ENCODE peak calls at places on chromosomes 2 and 18, in six cellular contexts. R is heart right ventricle; F is cardiac muscle cell; C is CD8-positive, alpha-beta T cell; T is breast epithelium; V is mesendoderm. U is an unnamed sample.
A peak's percentile ranks its signal among the peaks of the same experiment; 100 is the strongest.

GRCh38 chr2:218727502-218728165 is 17.0 kb downstream of the TTLL4 start:
- DNase-seq in R (no peak), F (peak; percentile 47), C (no peak), T (no peak), V (no peak), U (no peak)

GRCh38 chr2:61151434-61151833 is 10.6 kb upstream of the C2orf74 start:
- DNase-seq in R (no peak), F (peak; percentile 33), C (no peak), T (no peak), V (peak; percentile 21), U (no peak)

GRCh38 chr2:233353101-233353768 is 1.1 kb upstream of the DGKD start:
- DNase-seq in R (no peak), F (no peak), C (no peak), T (no peak), V (no peak), U (no peak)

GRCh38 chr2:11022064-11022463 is 110.3 kb downstream of the KCNF1 start:
- DNase-seq in R (no peak), F (no peak), C (no peak), T (no peak), V (peak; percentile 42), U (no peak)

GRCh38 chr18:31065036-31065773 is 22.7 kb upstream of the DSC3 start:
- DNase-seq in R (no peak), F (no peak), C (no peak), T (no peak), V (peak; percentile 78), U (no peak)

GRCh38 chr2:144183744-144184143 is 336.2 kb downstream of the ZEB2 start:
- DNase-seq in R (no peak), F (no peak), C (peak; percentile 59), T (peak; percentile 17), V (peak; percentile 13), U (peak; percentile 78)

GRCh38 chr18:78794031-78794430 is 185.6 kb upstream of the SALL3 start:
- DNase-seq in R (no peak), F (no peak), C (no peak), T (no peak), V (no peak), U (no peak)

GRCh38 chr2:123073956-123074355 is 951.1 kb upstream of the CNTNAP5 start:
- DNase-seq in R (no peak), F (no peak), C (no peak), T (no peak), V (no peak), U (no peak)

GRCh38 chr18:37535968-37536367 is 29.6 kb downstream of the CELF4 start:
- DNase-seq in R (peak; percentile 29), F (peak; percentile 55), C (no peak), T (no peak), V (no peak), U (no peak)

GRCh38 chr2:30265441-30266015 is 34.2 kb downstream of the LBH start:
- DNase-seq in R (no peak), F (peak; percentile 63), C (no peak), T (no peak), V (no peak), U (no peak)

GRCh38 chr2:231347081-231347480 is 48.4 kb upstream of the B3GNT7 start:
- DNase-seq in R (no peak), F (peak; percentile 32), C (no peak), T (no peak), V (no peak), U (no peak)

GRCh38 chr2:197499594-197500502 is at the start of the genes HSPD1 and HSPE1:
- DNase-seq in R (peak; percentile 99), F (peak; percentile 100), C (peak; percentile 94), T (peak; percentile 97), V (peak; percentile 100), U (peak; percentile 98)

GRCh38 chr2:197497301-197497700 is 2.3 kb downstream of the HSPD1 start:
- DNase-seq in R (no peak), F (no peak), C (no peak), T (no peak), V (no peak), U (no peak)

GRCh38 chr2:197498627-197498936 is 1.1 kb downstream of the HSPD1 start:
- DNase-seq in R (no peak), F (no peak), C (no peak), T (no peak), V (no peak), U (no peak)

GRCh38 chr2:197500503-197501179 is 462 bp downstream of the HSPE1 start:
- DNase-seq in R (no peak), F (peak; percentile 18), C (no peak), T (no peak), V (no peak), U (no peak)

GRCh38 chr2:197498937-197499593 is 575 bp downstream of the HSPD1 start:
- DNase-seq in R (peak; percentile 50), F (peak; percentile 66), C (peak; percentile 27), T (peak; percentile 37), V (peak; percentile 66), U (peak; percentile 39)
- H3K36me3 ChIP-seq in R (peaks cover 66% of the 10 kb centered on the region), F (peaks cover 43% of the 10 kb centered on the region), C (peaks cover 25% of the 10 kb centered on the region), T (no peaks in the 10 kb centered on the region), V (peaks cover 5% of the 10 kb centered on the region), U (peaks cover 26% of the 10 kb centered on the region)

GRCh38 chr2:190649035-190649797 is at the start of gene NAB1:
- DNase-seq in R (peak; percentile 53), F (peak; percentile 57), C (peak; percentile 54), T (peak; percentile 40), V (peak; percentile 68), U (peak; percentile 68)
- H3K27ac ChIP-seq in R (peak within 1 kb of the TSS; percentile 96), F (peak within 1 kb of the TSS; percentile 74), C (peak within 1 kb of the TSS; percentile 63), T (peak within 1 kb of the TSS; percentile 97), V (peak within 1 kb of the TSS; percentile 62), U (peak within 1 kb of the TSS; percentile 80)

GRCh38 chr18:76566987-76567386 is 71.9 kb upstream of the ZNF516 start:
- DNase-seq in R (no peak), F (no peak), C (no peak), T (no peak), V (no peak), U (no peak)
- H3K36me3 ChIP-seq in R (no peaks in the 10 kb centered on the region), F (no peaks in the 10 kb centered on the region), C (no peaks in the 10 kb centered on the region), T (no peaks in the 10 kb centered on the region), V (no peaks in the 10 kb centered on the region), U (no peaks in the 10 kb centered on the region)

GRCh38 chr2:66418381-66418780 is 16.5 kb upstream of the MEIS1 start:
- DNase-seq in R (no peak), F (no peak), C (no peak), T (no peak), V (no peak), U (no peak)

GRCh38 chr2:66412874-66413273 is 22.1 kb upstream of the MEIS1 start:
- DNase-seq in R (no peak), F (no peak), C (no peak), T (no peak), V (no peak), U (no peak)

DNA sequence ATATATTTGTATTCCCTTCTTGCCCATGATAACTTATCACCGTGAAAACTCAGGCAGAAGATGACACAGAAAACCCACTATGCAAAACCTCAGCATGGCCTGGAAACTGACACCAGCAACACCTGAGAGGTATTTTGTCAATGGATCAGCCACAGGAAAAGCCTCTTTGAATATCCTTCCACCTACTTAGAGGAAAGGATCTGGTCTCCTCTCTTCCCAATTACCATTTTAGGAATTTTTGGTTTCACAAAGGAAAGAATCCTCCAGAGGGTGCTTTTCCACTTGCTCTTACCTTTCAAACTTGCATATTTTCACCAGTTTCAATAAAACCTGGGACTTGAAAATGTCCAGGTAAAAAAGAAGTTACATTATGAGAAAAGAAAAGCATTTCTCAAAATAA is 20.0 kb upstream of the MEIS1 start:
- DNase-seq in R (no peak), F (no peak), C (no peak), T (no peak), V (peak; percentile 67), U (no peak)
- H3K27ac ChIP-seq in R (no peak overlapping the region), F (no peak overlapping the region), C (no peak overlapping the region), T (no peak overlapping the region), V (no peak overlapping the region), U (no peak overlapping the region)

DNA sequence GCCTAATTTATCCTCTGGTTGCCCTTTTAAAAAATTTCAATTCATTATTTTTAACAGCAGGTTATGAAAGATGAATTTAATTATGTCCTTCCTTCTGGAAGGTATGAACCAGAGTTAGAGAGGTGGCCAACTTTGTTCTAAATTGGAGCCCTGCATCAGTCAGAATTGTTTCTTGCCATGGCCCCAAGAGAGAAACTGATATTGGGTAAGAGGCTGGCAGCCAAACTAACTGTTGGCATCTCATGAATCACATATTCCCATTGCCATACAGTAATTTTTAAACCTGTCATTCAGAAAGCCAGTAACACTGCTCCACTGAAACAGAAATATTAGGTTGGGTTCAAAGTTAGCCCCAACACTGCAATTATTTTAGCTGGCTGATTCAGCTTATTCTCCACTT is 67.4 kb downstream of the SMAD2 start:
- DNase-seq in R (peak; percentile 36), F (peak; percentile 12), C (no peak), T (peak; percentile 34), V (no peak), U (no peak)
- H3K36me3 ChIP-seq in R (peaks cover 72% of the 10 kb centered on the region), F (peaks cover 29% of the 10 kb centered on the region), C (peaks cover 10% of the 10 kb centered on the region), T (no peaks in the 10 kb centered on the region), V (peaks cover 3% of the 10 kb centered on the region), U (peaks cover 19% of the 10 kb centered on the region)

GRCh38 chr18:24142376-24142775 is 3.5 kb downstream of the CABYR start:
- DNase-seq in R (no peak), F (no peak), C (no peak), T (no peak), V (no peak), U (no peak)

GRCh38 chr18:24140697-24141096 is 1.8 kb downstream of the CABYR start:
- DNase-seq in R (no peak), F (no peak), C (no peak), T (no peak), V (no peak), U (no peak)

GRCh38 chr18:24136967-24137373 is 1.9 kb upstream of the CABYR start:
- DNase-seq in R (no peak), F (no peak), C (no peak), T (no peak), V (peak; percentile 55), U (peak; percentile 17)

GRCh38 chr18:24138281-24138883 is 480 bp upstream of the CABYR start:
- DNase-seq in R (no peak), F (peak; percentile 21), C (no peak), T (no peak), V (no peak), U (no peak)

DNA sequence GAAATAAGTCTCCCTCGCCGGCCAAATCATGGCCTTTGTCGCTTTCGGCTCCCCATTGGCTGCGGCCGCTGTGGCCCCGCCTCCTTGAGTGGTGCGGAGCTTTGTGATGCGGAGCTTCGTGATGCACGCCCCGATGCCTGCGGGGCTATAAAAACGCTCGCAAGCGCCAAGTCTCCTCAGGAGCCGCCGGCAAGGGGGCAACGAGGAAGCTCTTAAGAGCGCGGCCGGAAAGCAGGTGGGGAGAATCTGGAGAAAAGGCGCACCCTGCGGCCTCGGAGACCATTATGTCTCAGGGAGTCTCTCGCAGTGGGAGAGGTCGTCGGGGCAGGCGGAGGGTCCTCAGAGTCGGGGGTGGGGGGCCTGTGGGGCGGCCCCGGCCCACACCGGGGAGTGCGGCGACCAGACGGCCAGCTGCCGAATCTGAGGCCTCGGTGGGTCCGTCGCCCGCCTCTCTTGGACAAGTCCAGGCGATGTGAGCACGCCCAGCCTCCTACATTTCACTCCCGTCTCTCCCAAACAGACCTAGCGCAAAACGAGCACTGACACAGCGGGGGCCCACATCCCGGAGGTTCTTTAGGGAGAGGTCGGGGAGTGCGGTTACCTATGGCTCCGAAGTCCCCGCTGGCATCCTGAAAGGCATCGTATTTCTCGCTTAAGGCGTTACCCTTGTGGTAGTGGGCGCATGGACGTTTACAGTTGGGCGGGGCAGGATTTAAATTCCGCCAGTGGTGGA is at the start of gene CABYR:
- DNase-seq in R (peak; percentile 61), F (peak; percentile 88), C (peak; percentile 57), T (peak; percentile 67), V (peak; percentile 96), U (peak; percentile 71)
- H3K27ac ChIP-seq in R (no peak within 1 kb of the TSS), F (no peak within 1 kb of the TSS), C (no peak within 1 kb of the TSS), T (peak within 1 kb of the TSS; percentile 88), V (no peak within 1 kb of the TSS), U (peak within 1 kb of the TSS; percentile 37)